ENCODE peak calls at places on chromosomes 7 and 10, in six cellular contexts. M, J, E, P, Y and Z are unnamed samples.

GRCh38 chr10:92690211-92691041 is 671 bp downstream of the HHEX start:
- DNase-seq in J (peak), E (peak), P (peak), M (no peak), Y (peak), Z (peak)

GRCh38 chr7:102412548-102412947 is 16.4 kb downstream of the PRKRIP1 start:
- DNase-seq in Y (no peak), M (no peak), E (peak), P (no peak), J (no peak), Z (no peak)

GRCh38 chr10:4656576-4657194 is 169.3 kb upstream of the AKR1E2 start:
- DNase-seq in Y (peak), P (peak), E (peak), J (peak), M (no peak), Z (peak)

GRCh38 chr7:95545007-95545615 is 51.2 kb downstream of the PDK4 start:
- DNase-seq in Y (peak), J (no peak), M (no peak), E (no peak), P (peak), Z (no peak)

GRCh38 chr7:153532321-153532720 is 519.9 kb upstream of the DPP6 start:
- DNase-seq in Y (no peak), M (no peak), P (no peak), J (no peak), E (no peak), Z (no peak)

GRCh38 chr10:131559450-131559911 is 248.0 kb upstream of the TCERG1L start:
- DNase-seq in J (no peak), M (no peak), Y (no peak), E (no peak), P (no peak), Z (no peak)

GRCh38 chr7:95190515-95190914 is 133.8 kb downstream of the PON1 start:
- DNase-seq in M (no peak), J (no peak), E (peak), Y (no peak), P (no peak), Z (no peak)

GRCh38 chr10:132560248-132560731 is 22.7 kb downstream of the INPP5A start:
- DNase-seq in M (no peak), P (peak), J (no peak), E (no peak), Y (peak), Z (no peak)

GRCh38 chr7:107157091-107157490 is 11.7 kb upstream of the HBP1 start:
- DNase-seq in M (no peak), Y (no peak), E (no peak), J (no peak), P (no peak), Z (no peak)

GRCh38 chr7:108234281-108234680 is 104.1 kb upstream of the LAMB4 start:
- DNase-seq in J (no peak), Y (no peak), E (no peak), M (no peak), P (no peak), Z (no peak)

GRCh38 chr10:101901340-101901739 is 57.7 kb upstream of the KCNIP2 start:
- DNase-seq in P (no peak), Y (no peak), M (no peak), E (peak), J (peak), Z (peak)

GRCh38 chr10:52446391-52446790 is 132.3 kb downstream of the DKK1 start:
- DNase-seq in M (no peak), Y (no peak), P (no peak), J (no peak), E (no peak), Z (no peak)

GRCh38 chr10:52443419-52444388 is 129.6 kb downstream of the DKK1 start:
- DNase-seq in M (no peak), P (no peak), E (no peak), J (no peak), Y (no peak), Z (no peak)

GRCh38 chr10:52450743-52451142 is 136.7 kb downstream of the DKK1 start:
- DNase-seq in E (no peak), Y (no peak), J (no peak), M (no peak), P (no peak), Z (no peak)

GRCh38 chr10:52451817-52452216 is 137.7 kb downstream of the DKK1 start:
- DNase-seq in P (no peak), E (no peak), J (no peak), M (no peak), Y (no peak), Z (no peak)

GRCh38 chr10:52447931-52448353 is 133.9 kb downstream of the DKK1 start:
- DNase-seq in E (no peak), Y (no peak), P (no peak), J (no peak), M (no peak), Z (no peak)
- TF ChIP-seq CTCF in E (no peak), Y (no peak), P (no peak), J (no peak), M (no peak), Z (no peak)

GRCh38 chr7:55133630-55134392 is 115.0 kb downstream of the EGFR start:
- DNase-seq in E (no peak), Y (peak), M (peak), P (peak), J (no peak), Z (no peak)
- TF ChIP-seq CTCF in E (no peak), Y (no peak), M (no peak), P (no peak), J (no peak), Z (no peak)

DNA sequence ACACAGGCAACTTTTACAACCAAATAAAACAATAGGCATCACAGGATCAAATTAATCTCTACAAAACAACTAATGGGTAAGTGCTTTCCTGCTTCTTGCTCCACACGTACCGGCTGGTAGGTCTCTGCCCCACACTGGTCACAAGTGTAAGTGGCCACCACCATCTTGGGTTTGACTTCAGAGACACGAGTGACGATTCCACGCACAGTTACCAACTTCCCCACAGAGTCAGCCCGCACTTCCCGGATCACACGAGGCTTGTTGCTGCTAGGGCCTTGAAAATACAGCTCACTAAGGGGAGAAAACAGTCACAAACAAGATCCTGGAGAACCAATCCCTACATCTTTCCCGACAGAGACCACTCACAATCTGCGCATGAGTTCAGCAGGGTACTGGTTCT is 2.3 kb downstream of the MCM7 start:
- DNase-seq in J (no peak), P (no peak), Y (no peak), E (no peak), M (no peak), Z (no peak)
- TF ChIP-seq CTCF in J (no peak), P (no peak), Y (no peak), E (no peak), M (no peak), Z (no peak)

DNA sequence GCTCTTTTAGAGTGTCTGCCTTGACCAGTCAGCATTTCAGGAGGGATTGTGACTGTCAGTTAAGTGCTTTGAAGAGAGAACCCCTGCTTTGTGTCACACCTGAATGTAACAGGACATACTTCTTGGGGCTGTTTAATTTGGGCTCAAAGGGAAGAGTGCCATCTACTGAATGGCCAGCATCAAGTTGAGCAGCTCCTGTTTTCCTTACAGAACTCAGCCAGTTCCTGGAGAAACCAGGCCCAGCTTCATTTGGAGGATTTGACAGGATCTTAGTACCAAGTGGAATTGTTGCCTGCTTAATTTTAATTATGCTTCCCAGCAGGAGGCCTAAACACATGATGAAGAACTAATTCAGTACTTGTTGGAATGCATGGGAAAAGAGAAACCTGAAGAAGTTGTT is 8.3 kb downstream of the ADD3 start:
- DNase-seq in P (no peak), Y (no peak), J (no peak), E (no peak), M (no peak), Z (no peak)
- TF ChIP-seq CTCF in P (peak), Y (peak), J (peak), E (no peak), M (no peak), Z (peak)

GRCh38 chr7:40327113-40327512 is 192.3 kb downstream of the SUGCT start:
- DNase-seq in M (no peak), E (no peak), J (no peak), Y (no peak), P (no peak), Z (no peak)
- TF ChIP-seq CTCF in M (no peak), E (no peak), J (no peak), Y (no peak), P (no peak), Z (no peak)

DNA sequence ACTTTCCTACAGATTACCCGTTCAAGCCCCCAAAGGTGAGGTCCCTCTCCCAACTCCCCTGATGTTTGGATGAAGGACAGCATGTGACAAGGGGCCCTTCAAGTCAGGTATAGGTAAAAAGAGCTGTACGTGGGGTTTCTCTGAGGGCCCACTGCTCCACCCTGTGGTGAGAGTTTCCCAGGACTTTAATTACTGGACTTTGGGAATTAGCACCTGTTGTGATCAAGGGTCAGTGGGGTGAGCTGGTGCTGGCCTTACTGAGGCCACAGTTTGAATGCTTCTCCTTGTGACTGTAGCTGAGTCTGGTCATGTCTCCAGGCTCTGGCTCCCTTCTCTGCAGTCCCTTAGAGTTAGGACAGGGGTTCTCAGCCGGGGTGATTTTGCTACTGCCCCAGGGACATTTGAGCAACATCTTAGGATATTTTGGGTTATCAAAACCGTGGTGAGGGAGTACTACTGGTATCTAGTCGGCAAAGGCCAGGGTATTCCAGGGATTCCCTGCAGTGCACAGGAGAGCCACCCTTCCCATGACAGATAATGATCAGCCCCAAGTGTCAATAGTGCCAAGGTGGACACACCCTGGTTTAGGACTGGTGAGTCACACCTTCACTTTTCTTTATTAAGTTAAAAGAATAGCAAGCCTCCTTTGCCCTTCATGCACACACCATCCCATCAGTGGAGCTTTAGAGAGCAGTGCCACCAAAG is 16.9 kb downstream of the UBE2D4 start:
- DNase-seq in Y (no peak), P (peak), E (no peak), M (no peak), J (no peak), Z (no peak)
- TF ChIP-seq CTCF in Y (no peak), P (no peak), E (no peak), M (no peak), J (no peak), Z (no peak)

GRCh38 chr7:156684251-156684650 is 43.7 kb downstream of the RNF32 start:
- DNase-seq in J (no peak), P (no peak), E (no peak), Y (no peak), M (no peak), Z (no peak)

GRCh38 chr7:156677655-156678054 is 37.1 kb downstream of the RNF32 start:
- DNase-seq in E (no peak), M (no peak), P (no peak), J (no peak), Y (no peak), Z (no peak)

GRCh38 chr7:156684661-156685060 is 44.1 kb downstream of the RNF32 start:
- DNase-seq in P (no peak), Y (no peak), J (no peak), E (no peak), M (no peak), Z (no peak)

GRCh38 chr7:156676263-156676662 is 35.7 kb downstream of the RNF32 start:
- DNase-seq in M (no peak), J (no peak), Y (no peak), E (no peak), P (no peak), Z (no peak)

GRCh38 chr7:156680281-156680680 is 39.7 kb downstream of the RNF32 start:
- DNase-seq in Y (no peak), P (no peak), M (no peak), E (no peak), J (no peak), Z (no peak)
- TF ChIP-seq CTCF in Y (no peak), P (no peak), M (no peak), E (no peak), J (no peak), Z (no peak)

GRCh38 chr7:128352636-128353035 is 8.9 kb downstream of the PRRT4 start:
- DNase-seq in J (no peak), Y (no peak), E (no peak), M (no peak), P (no peak), Z (no peak)

GRCh38 chr7:128351296-128352123 is 7.8 kb upstream of the RBM28 start:
- DNase-seq in P (no peak), Y (no peak), E (peak), M (no peak), J (no peak), Z (no peak)

GRCh38 chr7:128353189-128353588 is 8.3 kb downstream of the PRRT4 start:
- DNase-seq in E (no peak), J (no peak), P (no peak), Y (no peak), M (no peak), Z (no peak)

GRCh38 chr7:128350708-128351295 is 7.1 kb upstream of the RBM28 start:
- DNase-seq in Y (no peak), J (no peak), M (no peak), E (peak), P (no peak), Z (no peak)

DNA sequence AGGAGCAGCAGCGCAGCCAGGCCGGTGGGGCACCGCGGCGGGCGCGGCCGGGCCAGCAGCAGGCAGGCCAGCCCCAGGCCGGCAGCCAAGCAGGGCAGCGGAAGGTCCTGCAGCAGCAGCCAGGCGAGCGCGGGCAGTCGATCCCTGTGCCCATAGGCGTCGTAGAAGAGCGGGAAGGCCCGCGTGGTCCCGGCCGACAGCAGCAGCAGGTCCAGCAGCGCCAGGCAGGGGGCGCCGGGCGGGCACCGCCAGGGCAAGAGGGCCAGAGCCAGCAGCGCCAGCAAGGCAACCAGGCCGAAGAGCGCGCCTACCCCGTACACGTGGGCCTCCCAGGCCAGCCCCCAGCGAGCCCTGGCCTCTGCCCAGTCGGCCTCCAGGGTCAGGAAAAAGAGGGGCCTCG is 8.4 kb upstream of the RBM28 start:
- DNase-seq in P (peak), J (no peak), Y (no peak), M (no peak), E (peak), Z (no peak)
- TF ChIP-seq CTCF in P (peak), J (peak), Y (peak), M (peak), E (peak), Z (no peak)

DNA sequence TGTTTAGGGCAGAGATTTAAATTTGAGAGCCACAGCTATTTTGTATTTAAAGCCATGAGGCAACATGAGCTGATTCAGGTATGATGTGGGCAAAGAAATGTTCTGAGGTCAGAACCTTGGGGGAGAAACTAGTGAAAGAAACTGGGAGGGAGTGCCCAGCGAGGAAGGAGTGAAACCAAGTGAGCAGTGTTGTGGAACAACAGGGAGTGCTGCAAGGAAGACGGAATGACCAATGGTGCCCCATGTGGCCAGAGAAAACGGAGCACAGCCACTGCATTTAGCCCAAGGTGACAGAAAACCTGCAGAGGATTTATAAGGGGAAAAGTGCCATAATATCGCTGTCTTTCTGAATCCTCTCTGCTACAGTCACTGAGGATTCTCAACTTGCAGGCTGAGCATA is 777.2 kb downstream of the CCSER2 start:
- DNase-seq in P (no peak), J (no peak), E (peak), Y (no peak), M (no peak), Z (no peak)
- TF ChIP-seq CTCF in P (no peak), J (no peak), E (no peak), Y (no peak), M (no peak), Z (no peak)

GRCh38 chr10:69829792-69830191 is 28.1 kb downstream of the COL13A1 start:
- DNase-seq in Y (no peak), E (no peak), M (no peak), J (no peak), P (no peak), Z (no peak)

GRCh38 chr10:69828115-69828870 is 26.6 kb downstream of the COL13A1 start:
- DNase-seq in M (no peak), Y (no peak), J (no peak), P (no peak), E (no peak), Z (no peak)

GRCh38 chr10:69826094-69826493 is 24.4 kb downstream of the COL13A1 start:
- DNase-seq in Y (no peak), P (no peak), J (no peak), M (no peak), E (no peak), Z (no peak)

GRCh38 chr10:69825604-69826003 is 23.9 kb downstream of the COL13A1 start:
- DNase-seq in J (no peak), M (no peak), P (no peak), E (no peak), Y (no peak), Z (no peak)

DNA sequence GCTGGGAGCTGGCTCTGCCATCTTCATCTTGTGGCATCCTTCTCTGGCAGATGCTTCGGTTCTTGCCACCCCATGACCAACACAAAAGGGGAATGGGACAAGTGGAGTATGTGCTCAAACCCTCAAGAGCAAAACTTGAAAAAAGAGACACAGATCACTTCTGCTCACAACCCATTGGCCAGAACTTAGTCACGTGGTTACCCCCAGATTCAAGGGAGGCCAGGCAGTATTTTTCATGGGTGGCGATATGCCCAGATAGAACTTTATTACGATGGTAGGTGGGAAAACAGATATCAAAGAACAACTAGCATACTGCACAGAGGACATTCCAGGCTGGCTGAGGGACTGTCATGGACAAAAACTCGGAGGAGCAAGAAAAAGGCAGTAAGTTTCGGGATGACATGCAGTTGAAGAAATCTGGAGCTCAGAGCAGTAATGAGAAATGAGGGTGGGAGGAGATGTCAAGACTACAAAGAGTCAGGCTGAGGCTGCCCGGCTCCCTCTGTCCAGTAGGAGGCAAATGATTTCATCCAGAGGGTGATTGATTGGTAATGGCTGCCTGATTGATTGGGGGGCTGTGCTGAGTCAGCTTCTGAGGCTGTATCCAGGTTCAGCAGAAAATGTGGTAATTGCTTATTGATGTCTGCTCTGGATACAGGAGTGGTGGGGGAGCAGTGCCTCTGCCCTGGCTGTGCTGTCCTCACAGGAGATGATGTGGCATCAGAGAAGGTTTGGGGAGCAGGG is 25.3 kb downstream of the COL13A1 start:
- DNase-seq in M (no peak), Y (no peak), J (no peak), P (no peak), E (peak), Z (no peak)
- TF ChIP-seq CTCF in M (no peak), Y (no peak), J (no peak), P (no peak), E (no peak), Z (no peak)